ENCODE peak calls at places on chromosomes 1 and 21, in nine cellular contexts. D is activated gamma-delta T cell treated with Interleukin-2 at 50 U/mL for 16 hours; V is progenitor cell of endocrine pancreas; X is EL; S is CD8-positive, alpha-beta memory T cell; U is lower lobe of right lung; E is activated CD8-positive, alpha-beta T cell treated with anti-CD3 and anti-CD28 coated beads for 36 hours; T is RWPE1; G is kidney. R is an unnamed sample.

GRCh38 chr1:116666747-116667576 is 571 bp downstream of the IGSF3 start:
- DNase-seq in D (no peak), V (peak), X (no peak), S (no peak), U (no peak), E (peak), T (peak), G (no peak), R (no peak)

GRCh38 chr1:176795929-176796328 is 333.0 kb downstream of the PAPPA2 start:
- DNase-seq in D (no peak), V (no peak), X (peak), S (no peak), U (no peak), E (no peak), T (no peak), G (no peak), R (no peak)

GRCh38 chr21:35644523-35644922 is 415.8 kb downstream of the SETD4 start:
- DNase-seq in D (no peak), V (no peak), X (no peak), S (no peak), U (no peak), E (no peak), T (no peak), G (no peak), R (no peak)

GRCh38 chr1:193070942-193071341 is 11.5 kb downstream of the RO60 start:
- DNase-seq in D (no peak), V (no peak), X (no peak), S (no peak), U (no peak), E (peak), T (no peak), G (no peak), R (peak)

GRCh38 chr1:205435904-205436573 is 14.2 kb upstream of the LEMD1 start:
- DNase-seq in D (no peak), V (no peak), X (no peak), S (no peak), U (no peak), E (no peak), T (no peak), G (no peak), R (no peak)

GRCh38 chr21:41888749-41889376 is 9.7 kb upstream of the PRDM15 start:
- DNase-seq in D (no peak), V (no peak), X (no peak), S (no peak), U (no peak), E (no peak), T (no peak), G (no peak), R (no peak)

GRCh38 chr1:50422946-50423669 is at the start of gene DMRTA2:
- DNase-seq in D (no peak), V (peak), X (peak), S (no peak), U (no peak), E (no peak), T (no peak), G (peak), R (no peak)

GRCh38 chr1:236009857-236010256 is 55.0 kb downstream of the NID1 start:
- DNase-seq in D (no peak), V (no peak), X (peak), S (no peak), U (no peak), E (no peak), T (peak), G (no peak), R (no peak)

GRCh38 chr1:53625766-53626520 is 113.0 kb downstream of the GLIS1 start:
- DNase-seq in D (no peak), V (no peak), X (no peak), S (no peak), U (no peak), E (no peak), T (no peak), G (no peak), R (no peak)

GRCh38 chr1:65791860-65792670 is 630 bp upstream of the PDE4B start:
- DNase-seq in D (no peak), V (no peak), X (peak), S (no peak), U (peak), E (no peak), T (no peak), G (peak), R (no peak)

GRCh38 chr1:160741597-160742348 is 2.7 kb downstream of the SLAMF7 start:
- DNase-seq in D (no peak), V (no peak), X (no peak), S (no peak), U (no peak), E (no peak), T (no peak), G (no peak), R (no peak)

GRCh38 chr1:163128282-163128681 is 59.1 kb downstream of the RGS4 start:
- DNase-seq in D (no peak), V (no peak), X (no peak), S (no peak), U (no peak), E (no peak), T (no peak), G (no peak), R (no peak)

GRCh38 chr1:219788091-219788490 is 140.3 kb downstream of the SLC30A10 start:
- DNase-seq in D (no peak), V (no peak), X (peak), S (no peak), U (no peak), E (no peak), T (no peak), G (no peak), R (no peak)

GRCh38 chr21:46142581-46143473 is 12.6 kb downstream of the FTCD start:
- DNase-seq in D (no peak), V (no peak), X (no peak), S (no peak), U (no peak), E (peak), T (no peak), G (peak), R (no peak)

GRCh38 chr1:90325165-90325564 is 330.3 kb downstream of the ZNF326 start:
- DNase-seq in D (no peak), V (no peak), X (no peak), S (no peak), U (no peak), E (no peak), T (no peak), G (no peak), R (no peak)

GRCh38 chr1:30085814-30086770 is 637.3 kb downstream of the MATN1 start:
- DNase-seq in D (no peak), V (peak), X (peak), S (peak), U (peak), E (peak), T (no peak), G (peak), R (peak)

GRCh38 chr1:183385746-183386145 is 32.4 kb downstream of the NMNAT2 start:
- DNase-seq in D (no peak), V (no peak), X (peak), S (no peak), U (no peak), E (no peak), T (peak), G (no peak), R (no peak)

GRCh38 chr1:106746448-106747085 is 309.9 kb upstream of the PRMT6 start:
- DNase-seq in D (no peak), V (no peak), X (no peak), S (no peak), U (no peak), E (no peak), T (no peak), G (no peak), R (no peak)

GRCh38 chr1:205396972-205397616 is 24.8 kb downstream of the LEMD1 start:
- DNase-seq in D (peak), V (no peak), X (peak), S (peak), U (no peak), E (peak), T (peak), G (no peak), R (peak)

GRCh38 chr21:36122977-36123376 is 11.9 kb upstream of the CBR3 start:
- DNase-seq in D (no peak), V (no peak), X (no peak), S (no peak), U (no peak), E (no peak), T (no peak), G (no peak), R (no peak)

GRCh38 chr1:97996880-97997279 is 76.0 kb upstream of the DPYD start:
- DNase-seq in D (no peak), V (no peak), X (peak), S (no peak), U (no peak), E (no peak), T (no peak), G (no peak), R (no peak)

GRCh38 chr1:181423301-181423918 is 59.9 kb upstream of the CACNA1E start:
- DNase-seq in D (peak), V (peak), X (peak), S (no peak), U (no peak), E (peak), T (peak), G (no peak), R (peak)

GRCh38 chr21:26130249-26130896 is 40.2 kb downstream of the APP start:
- DNase-seq in D (no peak), V (no peak), X (peak), S (no peak), U (no peak), E (no peak), T (peak), G (no peak), R (no peak)

GRCh38 chr1:20760322-20760721 is 26.8 kb downstream of the HP1BP3 start:
- DNase-seq in D (no peak), V (no peak), X (no peak), S (no peak), U (no peak), E (no peak), T (no peak), G (no peak), R (no peak)

GRCh38 chr1:41661428-41662060 is 177.1 kb upstream of the EDN2 start:
- DNase-seq in D (no peak), V (no peak), X (no peak), S (no peak), U (peak), E (peak), T (no peak), G (peak), R (no peak)

GRCh38 chr1:216331211-216331610 is 92.0 kb downstream of the USH2A start:
- DNase-seq in D (no peak), V (no peak), X (no peak), S (no peak), U (no peak), E (no peak), T (peak), G (no peak), R (no peak)

GRCh38 chr21:39386194-39386593 is 37.3 kb upstream of the HMGN1 start:
- DNase-seq in D (no peak), V (no peak), X (no peak), S (no peak), U (no peak), E (no peak), T (no peak), G (no peak), R (no peak)

GRCh38 chr1:200302192-200302892 is 107.5 kb downstream of the ZNF281 start:
- DNase-seq in D (peak), V (peak), X (peak), S (peak), U (peak), E (peak), T (peak), G (peak), R (peak)

GRCh38 chr1:240044620-240045019 is 47.1 kb upstream of the FMN2 start:
- DNase-seq in D (no peak), V (no peak), X (peak), S (no peak), U (no peak), E (no peak), T (no peak), G (no peak), R (no peak)

GRCh38 chr1:109270623-109271317 is 12.2 kb downstream of the PSRC1 start:
- DNase-seq in D (no peak), V (no peak), X (no peak), S (no peak), U (peak), E (no peak), T (no peak), G (peak), R (no peak)

GRCh38 chr1:186286615-186287317 is 88.3 kb downstream of the TPR start:
- DNase-seq in D (no peak), V (no peak), X (peak), S (no peak), U (no peak), E (no peak), T (no peak), G (no peak), R (no peak)

GRCh38 chr1:52179073-52179472 is 37.2 kb downstream of the ZFYVE9 start:
- DNase-seq in D (no peak), V (no peak), X (no peak), S (no peak), U (no peak), E (no peak), T (no peak), G (no peak), R (no peak)

GRCh38 chr1:1199961-1200875 is 6.2 kb downstream of the TNFRSF18 start:
- DNase-seq in D (no peak), V (no peak), X (no peak), S (no peak), U (peak), E (no peak), T (no peak), G (peak), R (no peak)

GRCh38 chr21:39104911-39105310 is 78.3 kb downstream of the PSMG1 start:
- DNase-seq in D (no peak), V (no peak), X (no peak), S (no peak), U (no peak), E (no peak), T (no peak), G (no peak), R (no peak)

GRCh38 chr1:25651036-25651640 is 34.5 kb downstream of the MAN1C1 start:
- DNase-seq in D (no peak), V (peak), X (no peak), S (no peak), U (no peak), E (no peak), T (no peak), G (no peak), R (no peak)

GRCh38 chr1:218209351-218209861 is 75.7 kb upstream of the RRP15 start:
- DNase-seq in D (no peak), V (no peak), X (peak), S (no peak), U (no peak), E (no peak), T (no peak), G (no peak), R (no peak)

GRCh38 chr1:180358649-180359048 is 128.6 kb downstream of the LHX4 start:
- DNase-seq in D (no peak), V (no peak), X (no peak), S (no peak), U (no peak), E (no peak), T (no peak), G (peak), R (no peak)

GRCh38 chr1:115133440-115133839 is 44.1 kb upstream of the TSPAN2 start:
- DNase-seq in D (no peak), V (no peak), X (peak), S (no peak), U (no peak), E (no peak), T (no peak), G (no peak), R (no peak)